ENCODE peak calls at places on chromosome 20, in four cellular contexts. G, Z, F and C are unnamed samples.
A peak's percentile ranks its signal among the peaks of the same experiment; 100 is the strongest.

GRCh38 chr20:23257848-23258746 is 92.5 kb upstream of the NXT1 start:
- DNase-seq in G (no peak), Z (no peak), F (no peak), C (peak; percentile 20)

GRCh38 chr20:16518068-16518783 is 55.0 kb downstream of the KIF16B start:
- DNase-seq in G (peak; percentile 60), Z (peak; percentile 44), F (peak; percentile 42), C (peak; percentile 60)

GRCh38 chr20:49983123-49983847 is 505 bp downstream of the SNAI1 start:
- DNase-seq in G (no peak), Z (no peak), F (no peak), C (peak; percentile 62)

GRCh38 chr20:48904566-48905321 is 16.8 kb upstream of the ARFGEF2 start:
- DNase-seq in G (peak; percentile 64), Z (peak; percentile 37), F (peak; percentile 63), C (peak; percentile 68)

GRCh38 chr20:46523108-46523507 is 9.7 kb upstream of the ZNF334 start:
- DNase-seq in G (peak; percentile 67), Z (no peak), F (no peak), C (no peak)

GRCh38 chr20:33062105-33062629 is 8.5 kb downstream of the BPIFB3 start:
- DNase-seq in G (no peak), Z (no peak), F (no peak), C (no peak)

GRCh38 chr20:4920131-4920530 is 81.2 kb downstream of the SLC23A2 start:
- DNase-seq in G (no peak), Z (no peak), F (no peak), C (no peak)

GRCh38 chr20:20022498-20022897 is 5.3 kb downstream of the NAA20 start:
- DNase-seq in G (no peak), Z (no peak), F (no peak), C (no peak)

GRCh38 chr20:17720755-17721154 is 21.0 kb downstream of the BANF2 start:
- DNase-seq in G (no peak), Z (no peak), F (no peak), C (no peak)

GRCh38 chr20:41365785-41366545 is 653 bp downstream of the EMILIN3 start:
- DNase-seq in G (no peak), Z (no peak), F (no peak), C (peak; percentile 78)

GRCh38 chr20:59752704-59753460 is 148.5 kb downstream of the PHACTR3 start:
- DNase-seq in G (no peak), Z (no peak), F (no peak), C (peak; percentile 41)

GRCh38 chr20:61744691-61745396 is 320.8 kb downstream of the TAF4 start:
- DNase-seq in G (no peak), Z (no peak), F (no peak), C (no peak)

GRCh38 chr20:46715292-46715756 is 5.9 kb downstream of the SLC2A10 start:
- DNase-seq in G (no peak), Z (no peak), F (no peak), C (no peak)

GRCh38 chr20:50303573-50304500 is 113.2 kb downstream of the CEBPB start:
- DNase-seq in G (peak; percentile 89), Z (no peak), F (no peak), C (peak; percentile 76)

GRCh38 chr20:6209093-6209492 is 86.3 kb upstream of the FERMT1 start:
- DNase-seq in G (no peak), Z (no peak), F (no peak), C (no peak)
- TF ChIP-seq SIN3A in G (no peak), Z (no peak), F (no peak), C (no peak)

DNA sequence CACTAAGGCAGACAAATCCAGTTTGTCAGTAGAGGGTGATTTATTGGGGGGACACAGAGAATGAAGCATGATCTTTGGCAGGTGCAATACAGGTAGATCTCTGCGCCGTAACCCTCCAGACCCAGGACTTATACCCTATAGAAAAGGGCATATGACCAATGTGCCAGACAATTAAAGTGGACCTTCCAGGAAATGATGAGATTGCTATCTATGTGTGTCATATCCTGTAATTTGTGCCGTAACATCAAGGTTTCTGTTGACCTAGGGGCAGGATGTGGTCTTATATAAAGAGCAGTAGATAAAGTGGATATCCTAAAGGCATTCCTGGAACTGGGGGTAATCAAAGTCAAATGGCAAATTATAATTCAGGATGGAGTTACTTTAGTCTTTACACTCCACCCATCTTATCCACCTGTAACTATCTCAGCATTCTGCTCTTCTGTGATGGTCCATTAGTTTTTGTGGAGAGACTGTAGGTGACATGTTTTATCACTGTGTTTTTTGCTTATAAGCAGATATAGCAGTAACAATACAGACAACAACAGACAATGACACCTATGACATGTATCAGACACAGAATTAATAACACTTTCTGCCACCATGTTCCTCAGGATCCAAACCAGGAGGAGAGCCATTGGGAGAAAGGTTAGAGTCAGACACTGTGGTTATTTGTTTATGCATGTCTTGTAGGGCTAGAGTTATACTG is 43.1 kb upstream of the ZNF337 start:
- DNase-seq in G (no peak), Z (no peak), F (peak; percentile 7), C (no peak)
- TF ChIP-seq SIN3A in G (no peak), Z (no peak), F (no peak), C (no peak)

GRCh38 chr20:58308680-58309527 is 611 bp upstream of the RAB22A start:
- DNase-seq in G (no peak), Z (no peak), F (no peak), C (peak; percentile 92)
- TF ChIP-seq SIN3A in G (no peak), Z (no peak), F (no peak), C (no peak)

GRCh38 chr20:62792182-62792939 is 3.9 kb upstream of the MRGBP start:
- DNase-seq in G (peak; percentile 48), Z (no peak), F (no peak), C (no peak)
- TF ChIP-seq SIN3A in G (no peak), Z (no peak), F (no peak), C (no peak)

GRCh38 chr20:3167738-3168078 is 5.6 kb downstream of the LZTS3 start:
- DNase-seq in G (no peak), Z (no peak), F (no peak), C (no peak)

GRCh38 chr20:3168829-3169590 is 4.3 kb downstream of the LZTS3 start:
- DNase-seq in G (no peak), Z (no peak), F (no peak), C (peak; percentile 12)

GRCh38 chr20:3166338-3166912 is 6.8 kb upstream of the FASTKD5 start:
- DNase-seq in G (no peak), Z (no peak), F (no peak), C (peak; percentile 26)

GRCh38 chr20:3166913-3167342 is 6.4 kb downstream of the LZTS3 start:
- DNase-seq in G (no peak), Z (no peak), F (no peak), C (peak; percentile 16)

GRCh38 chr20:3168079-3168828 is 5.1 kb downstream of the LZTS3 start:
- DNase-seq in G (peak; percentile 86), Z (no peak), F (no peak), C (peak; percentile 44)
- TF ChIP-seq SIN3A in G (peak; percentile 45), Z (no peak), F (no peak), C (no peak)

DNA sequence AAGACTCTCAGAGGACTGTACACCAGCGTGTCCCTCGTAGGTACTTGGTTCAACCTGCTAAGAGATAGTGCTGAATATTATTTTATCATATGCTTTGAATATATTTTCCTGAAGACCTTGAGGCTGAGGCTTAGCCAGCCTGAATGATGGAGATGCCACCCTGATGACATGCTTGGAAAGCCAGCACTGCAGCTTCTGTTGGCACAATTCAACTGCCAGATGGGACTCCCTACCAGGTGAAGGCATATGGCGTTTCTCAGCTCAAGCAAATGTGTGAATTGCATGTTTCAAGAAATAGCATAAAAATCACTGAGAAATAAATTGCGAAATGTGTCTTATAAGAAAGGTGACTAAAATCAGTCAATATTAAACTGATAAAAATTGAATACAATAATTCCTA is 228.1 kb upstream of the CST7 start:
- DNase-seq in G (no peak), Z (no peak), F (no peak), C (no peak)
- TF ChIP-seq SIN3A in G (no peak), Z (no peak), F (no peak), C (no peak)

DNA sequence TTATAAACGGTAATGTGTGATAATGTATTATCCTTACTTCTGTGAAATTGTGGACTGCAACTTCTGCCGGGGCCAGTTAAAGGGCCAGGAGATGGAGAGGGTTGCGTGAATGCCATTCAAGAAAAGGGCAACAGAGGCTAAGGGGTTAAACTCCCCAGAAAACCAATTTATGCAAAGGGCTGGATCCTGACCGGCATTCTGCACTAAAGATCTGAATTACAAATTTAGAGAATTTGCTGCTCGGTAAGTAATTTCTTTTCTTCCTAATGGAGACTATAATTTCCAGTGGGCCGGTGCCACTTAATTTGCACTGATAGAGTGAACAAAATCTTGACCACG is 130.1 kb downstream of the BCAS1 start:
- DNase-seq in G (no peak), Z (no peak), F (no peak), C (no peak)
- TF ChIP-seq SIN3A in G (no peak), Z (no peak), F (no peak), C (no peak)